ENCODE peak calls at places on chromosomes 12 and 14, in eight cellular contexts. C, Y, H, O, Q, A, X and D are unnamed samples.

GRCh38 chr12:109098671-109099070 is 1.3 kb downstream of the UNG start:
- DNase-seq in O (no peak), Y (no peak), C (no peak), H (no peak), Q (no peak), A (no peak), X (no peak), D (no peak)

GRCh38 chr12:43316506-43316905 is 235.5 kb downstream of the ADAMTS20 start:
- DNase-seq in H (no peak), X (no peak), O (no peak), A (no peak), Y (no peak), C (no peak), Q (no peak), D (no peak)

GRCh38 chr12:47777741-47778558 is 4.9 kb downstream of the SLC48A1 start:
- DNase-seq in C (no peak), O (no peak), H (no peak), Q (peak), A (no peak), X (no peak), Y (no peak), D (no peak)

GRCh38 chr14:52455291-52456088 is 96.8 kb downstream of the TXNDC16 start:
- DNase-seq in Y (no peak), X (no peak), Q (no peak), A (no peak), C (no peak), H (no peak), O (no peak), D (no peak)

GRCh38 chr12:6540181-6540877 is 6.0 kb downstream of the GAPDH start:
- DNase-seq in C (peak), Y (peak), O (no peak), A (no peak), H (no peak), X (peak), Q (peak), D (no peak)

GRCh38 chr12:67096533-67097318 is 172.4 kb upstream of the CAND1 start:
- DNase-seq in O (no peak), Q (no peak), X (no peak), H (no peak), A (no peak), Y (no peak), C (no peak), D (no peak)

GRCh38 chr12:126507231-126507630 is 1442.0 kb downstream of the AACS start:
- DNase-seq in A (no peak), Q (no peak), Y (no peak), H (no peak), C (no peak), X (no peak), O (no peak), D (no peak)

GRCh38 chr14:58899317-58899713 is 261.6 kb downstream of the DACT1 start:
- DNase-seq in Y (no peak), Q (no peak), C (no peak), A (no peak), O (no peak), H (no peak), X (no peak), D (no peak)

GRCh38 chr14:65002586-65003210 is 16.0 kb downstream of the FNTB start:
- DNase-seq in Q (no peak), A (no peak), C (no peak), O (no peak), X (no peak), Y (no peak), H (no peak), D (no peak)

GRCh38 chr14:31320216-31320615 is 100.1 kb downstream of the HEATR5A start:
- DNase-seq in A (no peak), Q (no peak), H (no peak), X (no peak), Y (no peak), O (no peak), C (no peak), D (no peak)

GRCh38 chr14:76267322-76268012 is 108.5 kb upstream of the ESRRB start:
- DNase-seq in A (no peak), O (no peak), Q (no peak), H (no peak), Y (peak), X (peak), C (no peak), D (no peak)

GRCh38 chr14:20631821-20632389 is 9.6 kb downstream of the OR6S1 start:
- DNase-seq in H (no peak), O (no peak), X (peak), C (no peak), A (peak), Q (peak), Y (peak), D (no peak)

GRCh38 chr12:118520428-118520827 is 144.1 kb downstream of the SUDS3 start:
- DNase-seq in X (no peak), O (no peak), Q (no peak), A (no peak), C (no peak), Y (no peak), H (no peak), D (no peak)

GRCh38 chr12:31726575-31726974 is 2.2 kb downstream of the AMN1 start:
- DNase-seq in X (no peak), Q (no peak), A (no peak), H (no peak), C (no peak), Y (no peak), O (no peak), D (no peak)

GRCh38 chr12:26798013-26798412 is 35.0 kb downstream of the ITPR2 start:
- DNase-seq in X (no peak), Y (no peak), Q (no peak), O (peak), A (no peak), C (no peak), H (no peak), D (no peak)

GRCh38 chr12:108298761-108299275 is 40.3 kb downstream of the CMKLR1 start:
- DNase-seq in Y (no peak), O (no peak), X (no peak), Q (no peak), A (no peak), C (no peak), H (no peak), D (no peak)

GRCh38 chr14:20632448-20632830 is 9.1 kb downstream of the OR6S1 start:
- DNase-seq in O (no peak), Q (no peak), A (no peak), C (no peak), X (no peak), Y (peak), H (no peak), D (no peak)

GRCh38 chr12:19624401-19624930 is 185.2 kb downstream of the AEBP2 start:
- DNase-seq in C (no peak), Y (no peak), O (no peak), Q (no peak), A (no peak), H (no peak), X (no peak), D (peak)

GRCh38 chr12:106417926-106418910 is 60.7 kb downstream of the POLR3B start:
- DNase-seq in O (no peak), Q (no peak), A (peak), H (no peak), Y (no peak), X (no peak), C (peak), D (no peak)

GRCh38 chr14:76486251-76486743 is 110.4 kb downstream of the ESRRB start:
- DNase-seq in C (no peak), A (no peak), X (no peak), O (no peak), Y (no peak), Q (no peak), H (no peak), D (peak)

GRCh38 chr14:37834275-37834674 is 238.8 kb downstream of the TTC6 start:
- DNase-seq in A (no peak), H (no peak), X (no peak), C (no peak), Y (no peak), Q (no peak), O (no peak), D (no peak)

GRCh38 chr14:50388256-50388931 is 8.3 kb downstream of the CDKL1 start:
- DNase-seq in H (no peak), O (no peak), Q (no peak), C (no peak), X (peak), Y (peak), A (no peak), D (no peak)

GRCh38 chr12:89245090-89245489 is 107.2 kb downstream of the DUSP6 start:
- DNase-seq in C (no peak), Q (no peak), X (no peak), H (no peak), A (no peak), O (no peak), Y (peak), D (no peak)

GRCh38 chr12:80551897-80552296 is 107.9 kb downstream of the PTPRQ start:
- DNase-seq in H (no peak), Y (no peak), A (no peak), O (no peak), C (peak), Q (no peak), X (peak), D (no peak)

GRCh38 chr14:67620217-67620789 is 583 bp downstream of the ARG2 start:
- DNase-seq in O (no peak), Q (no peak), Y (peak), C (no peak), X (peak), A (no peak), H (no peak), D (no peak)

GRCh38 chr12:58703911-58704310 is 216.4 kb downstream of the LRIG3 start:
- DNase-seq in Y (no peak), C (no peak), H (no peak), Q (no peak), X (no peak), A (no peak), O (no peak), D (peak)

GRCh38 chr14:65243766-65244442 is 141.6 kb upstream of the MAX start:
- DNase-seq in C (no peak), A (peak), X (peak), Y (no peak), H (no peak), O (no peak), Q (no peak), D (no peak)

GRCh38 chr12:92656911-92657310 is 45.9 kb upstream of the PLEKHG7 start:
- DNase-seq in H (no peak), Y (no peak), A (no peak), C (no peak), X (no peak), Q (no peak), O (no peak), D (no peak)

GRCh38 chr12:110565919-110566871 is 16.9 kb downstream of the PPTC7 start:
- DNase-seq in Q (no peak), H (no peak), C (no peak), Y (no peak), X (no peak), O (no peak), A (peak), D (no peak)

GRCh38 chr12:29844667-29845066 is 60.9 kb upstream of the TMTC1 start:
- DNase-seq in A (no peak), O (no peak), Y (no peak), H (no peak), Q (no peak), C (no peak), X (no peak), D (no peak)

GRCh38 chr14:56798447-56799326 is 11.6 kb downstream of the OTX2 start:
- DNase-seq in O (no peak), Y (peak), Q (no peak), X (no peak), A (no peak), C (no peak), H (no peak), D (no peak)

GRCh38 chr12:57101892-57102695 is 9.1 kb downstream of the STAT6 start:
- DNase-seq in O (no peak), C (no peak), X (no peak), H (no peak), Y (no peak), Q (peak), A (peak), D (no peak)

GRCh38 chr12:122503147-122503751 is 2.5 kb upstream of the ZCCHC8 start:
- DNase-seq in A (no peak), H (no peak), X (no peak), O (no peak), Y (no peak), C (no peak), Q (no peak), D (no peak)

GRCh38 chr14:88044129-88044727 is 39.3 kb downstream of the GPR65 start:
- DNase-seq in H (no peak), Y (no peak), A (peak), Q (no peak), X (no peak), C (no peak), O (no peak), D (no peak)

GRCh38 chr14:90717916-90718315 is 98.3 kb downstream of the TTC7B start:
- DNase-seq in H (no peak), A (no peak), Y (peak), Q (no peak), O (no peak), X (no peak), C (no peak), D (no peak)

GRCh38 chr12:22656835-22657234 is 31.9 kb downstream of the ETNK1 start:
- DNase-seq in X (no peak), O (no peak), Y (no peak), H (no peak), Q (no peak), C (no peak), A (no peak), D (no peak)

GRCh38 chr12:1826401-1826800 is 6.0 kb downstream of the LRTM2 start:
- DNase-seq in O (no peak), A (no peak), C (no peak), Q (no peak), X (no peak), H (no peak), Y (no peak), D (no peak)

GRCh38 chr12:1828863-1829262 is 8.5 kb downstream of the LRTM2 start:
- DNase-seq in Q (no peak), H (no peak), C (no peak), O (no peak), Y (no peak), X (no peak), A (no peak), D (no peak)

GRCh38 chr12:1826867-1827705 is 6.7 kb downstream of the LRTM2 start:
- DNase-seq in Y (no peak), Q (no peak), O (no peak), X (no peak), C (no peak), H (no peak), A (no peak), D (no peak)

GRCh38 chr12:1829306-1829900 is 9.0 kb downstream of the LRTM2 start:
- DNase-seq in O (no peak), Q (no peak), H (no peak), X (no peak), Y (no peak), A (no peak), C (no peak), D (no peak)

DNA sequence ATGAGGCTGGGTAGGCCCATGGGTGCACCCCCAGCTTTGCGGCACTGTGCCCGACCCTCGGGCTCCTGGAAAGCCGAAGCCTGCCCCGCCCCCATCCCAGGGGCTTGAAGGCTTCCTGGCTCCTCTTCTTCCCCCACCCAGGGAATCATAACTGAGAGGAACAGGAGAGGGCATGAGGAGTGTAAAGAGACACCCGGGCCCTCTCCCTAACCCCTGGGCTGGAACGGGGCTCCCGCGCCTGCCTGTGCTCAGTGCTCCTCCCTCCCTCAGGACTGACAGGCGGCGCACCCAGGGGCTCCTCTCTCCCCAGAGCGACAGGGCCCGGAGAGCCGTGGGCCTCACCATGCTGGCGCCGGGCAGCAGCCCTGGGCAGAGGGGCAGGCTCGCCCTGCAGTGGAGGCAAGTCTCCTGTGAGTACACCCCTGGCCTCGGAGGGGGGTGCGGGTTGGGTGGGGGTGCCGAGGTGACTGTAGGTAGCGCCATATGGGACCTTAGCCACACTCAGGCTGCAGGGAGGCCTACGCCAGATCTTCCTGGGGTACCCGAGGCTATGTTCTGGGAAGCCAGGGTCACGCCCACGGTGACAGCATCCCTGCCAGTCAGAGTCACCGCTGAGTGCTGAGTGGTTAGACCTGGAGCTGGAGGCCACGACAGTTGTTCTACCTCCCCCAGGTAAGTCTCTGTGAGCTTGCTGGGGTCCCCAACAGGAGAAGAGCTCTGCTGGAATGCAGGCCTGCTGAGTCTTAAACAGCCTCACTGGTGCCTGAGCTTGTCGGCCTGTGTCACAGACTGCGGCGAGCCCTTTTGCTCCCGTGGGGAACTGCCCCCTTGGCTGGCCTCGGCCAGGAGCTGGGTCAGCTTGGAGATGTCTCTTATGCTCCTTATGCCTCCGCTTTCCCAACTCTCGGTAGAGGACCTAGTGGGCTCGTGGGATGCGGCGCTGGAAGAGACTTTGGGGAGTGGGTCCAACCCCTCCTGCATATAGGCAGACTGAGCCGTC is 7.7 kb downstream of the LRTM2 start:
- DNase-seq in Y (no peak), Q (no peak), C (no peak), H (no peak), X (no peak), O (no peak), A (no peak), D (no peak)
- TF ChIP-seq EZH2 in Y (no peak), Q (no peak), C (no peak), H (no peak), X (no peak), O (no peak), A (no peak), D (no peak)

GRCh38 chr12:75099215-75099614 is 110.4 kb downstream of the KCNC2 start:
- DNase-seq in C (no peak), Q (no peak), A (no peak), O (no peak), Y (no peak), H (no peak), X (no peak), D (no peak)

GRCh38 chr12:75101805-75102204 is 107.8 kb downstream of the KCNC2 start:
- DNase-seq in Y (no peak), X (no peak), H (no peak), Q (no peak), O (no peak), A (no peak), C (no peak), D (no peak)

DNA sequence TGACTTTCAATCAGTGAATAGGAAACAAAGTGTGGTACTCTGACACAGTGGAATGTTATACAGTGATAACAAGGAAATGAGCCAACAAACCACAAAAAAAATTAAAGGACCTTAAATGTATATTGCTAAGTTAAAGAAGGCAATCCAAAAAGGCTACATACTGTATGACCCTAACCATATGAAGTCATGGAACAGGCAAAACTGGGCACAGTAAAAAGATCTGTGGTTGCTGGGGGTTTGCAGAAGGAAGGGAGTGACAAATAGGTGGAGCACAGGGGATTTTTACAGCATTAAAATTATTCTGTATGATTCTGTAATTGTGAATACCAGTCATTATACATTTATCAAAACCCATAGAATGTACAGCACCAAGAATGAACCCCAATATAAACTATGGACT is 112.6 kb downstream of the KCNC2 start:
- DNase-seq in Y (no peak), Q (no peak), O (no peak), A (no peak), X (no peak), H (no peak), C (no peak), D (no peak)
- H3K27ac ChIP-seq in Y (no peak), Q (no peak), O (no peak), A (no peak), X (no peak), H (no peak), C (no peak), D (no peak)

DNA sequence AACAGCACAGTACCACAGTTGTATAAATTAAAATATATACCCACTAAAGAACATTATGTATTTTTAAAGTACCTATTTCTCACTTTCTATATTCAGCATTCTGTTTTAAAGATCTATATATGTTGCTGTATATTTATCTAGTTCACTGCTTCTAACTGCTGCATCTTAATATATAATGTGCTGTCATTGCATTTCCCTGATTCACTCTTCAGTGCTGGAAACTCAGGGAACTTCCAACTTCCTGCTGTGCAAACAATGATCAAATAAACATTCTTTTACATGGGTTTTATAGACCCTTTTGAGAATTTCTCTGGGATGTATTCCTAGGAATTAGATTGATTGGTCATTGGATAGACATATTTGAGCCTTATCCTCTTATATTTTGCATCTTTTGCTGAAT is 379.1 kb downstream of the APAF1 start:
- DNase-seq in H (no peak), X (no peak), Y (no peak), A (no peak), O (no peak), Q (no peak), C (no peak), D (no peak)
- TF ChIP-seq POLR2AphosphoS5 in H (no peak), X (no peak), Y (no peak), A (no peak), O (no peak), Q (no peak), C (no peak), D (no peak)

GRCh38 chr12:53963005-53963404 is 8.3 kb downstream of the HOXC12 start:
- DNase-seq in H (no peak), O (no peak), X (no peak), Y (no peak), A (no peak), Q (no peak), C (no peak), D (no peak)

GRCh38 chr12:53961025-53961761 is 6.5 kb downstream of the HOXC12 start:
- DNase-seq in O (no peak), H (no peak), Q (no peak), A (no peak), X (no peak), Y (no peak), C (no peak), D (no peak)

GRCh38 chr12:53959314-53959713 is 4.6 kb downstream of the HOXC12 start:
- DNase-seq in O (no peak), X (no peak), Y (no peak), H (no peak), A (no peak), C (no peak), Q (no peak), D (no peak)

GRCh38 chr12:53958128-53958527 is 3.4 kb downstream of the HOXC12 start:
- DNase-seq in C (no peak), Y (no peak), A (no peak), O (no peak), Q (no peak), H (no peak), X (no peak), D (no peak)

GRCh38 chr12:53960187-53961024 is 5.7 kb downstream of the HOXC12 start:
- DNase-seq in A (no peak), Q (no peak), C (no peak), O (no peak), X (no peak), H (no peak), Y (no peak), D (no peak)
- TF ChIP-seq EZH2 in A (peak), Q (no peak), C (no peak), O (no peak), X (peak), H (peak), Y (peak), D (no peak)

GRCh38 chr12:50820177-50820576 is 22.5 kb upstream of the TMPRSS12 start:
- DNase-seq in O (no peak), H (no peak), X (no peak), A (no peak), Y (no peak), Q (no peak), C (no peak), D (no peak)

GRCh38 chr12:50822082-50822481 is 20.6 kb upstream of the TMPRSS12 start:
- DNase-seq in X (no peak), A (no peak), Y (no peak), Q (no peak), H (no peak), O (no peak), C (no peak), D (no peak)

GRCh38 chr12:50828121-50828520 is 14.6 kb upstream of the TMPRSS12 start:
- DNase-seq in A (no peak), C (no peak), Y (no peak), X (no peak), O (no peak), Q (no peak), H (no peak), D (no peak)

GRCh38 chr12:50824914-50825313 is 17.8 kb upstream of the TMPRSS12 start:
- DNase-seq in A (no peak), C (no peak), H (no peak), O (no peak), Q (no peak), Y (peak), X (no peak), D (no peak)

GRCh38 chr12:50825372-50825838 is 17.3 kb upstream of the TMPRSS12 start:
- DNase-seq in X (peak), Q (peak), A (peak), H (no peak), Y (peak), C (peak), O (no peak), D (peak)
- H3K27ac ChIP-seq in X (no peak), Q (peak), A (peak), H (no peak), Y (no peak), C (no peak), O (no peak), D (peak)